ENCODE peak calls at places on chromosomes 4 and X, in five cellular contexts. H is PC-3, K is mesendoderm, A is keratinocyte, I is neuronal stem cell. Z is an unnamed sample. For H3K4me1, the result is how much of the 10 kb centered on the place peaks cover.

GRCh38 chr4:29581469-29581868 is 1138.7 kb upstream of the PCDH7 start:
- DNase-seq in I (no peak), K (no peak), H (no peak), A (no peak), Z (peak)

GRCh38 chrX:134865730-134866129 is 125.1 kb upstream of the SMIM10 start:
- DNase-seq in H (no peak), K (no peak), I (no peak), A (no peak), Z (no peak)

GRCh38 chrX:154436597-154437397 is at the start of gene GDI1:
- DNase-seq in H (peak), I (no peak), A (no peak), K (peak), Z (peak)

GRCh38 chr4:40916218-40916555 is 166.4 kb downstream of the NSUN7 start:
- DNase-seq in I (no peak), A (no peak), K (no peak), H (no peak), Z (peak)

GRCh38 chrX:31293409-31293808 is 221.6 kb upstream of the FTHL17 start:
- DNase-seq in A (no peak), K (no peak), H (no peak), I (no peak), Z (no peak)

GRCh38 chr4:107823870-107824366 is 814 bp upstream of the SGMS2 start:
- DNase-seq in H (no peak), I (no peak), K (peak), A (no peak), Z (no peak)

GRCh38 chr4:26413595-26413994 is 76.7 kb downstream of the CCKAR start:
- DNase-seq in I (no peak), A (no peak), K (no peak), H (no peak), Z (no peak)

GRCh38 chrX:150525061-150525919 is 43.1 kb upstream of the MTM1 start:
- DNase-seq in H (no peak), K (no peak), A (no peak), I (no peak), Z (no peak)

GRCh38 chrX:154599531-154599930 is 14.6 kb downstream of the CTAG1A start:
- DNase-seq in H (no peak), I (no peak), A (no peak), K (no peak), Z (no peak)

GRCh38 chrX:84320023-84320422 is 132.0 kb upstream of the RPS6KA6 start:
- DNase-seq in A (no peak), K (no peak), H (no peak), I (no peak), Z (no peak)

GRCh38 chrX:39953027-39953426 is 144.7 kb downstream of the BCOR start:
- DNase-seq in A (no peak), I (no peak), K (no peak), H (no peak), Z (no peak)

GRCh38 chr4:181416966-181417365 is 826.2 kb upstream of the TENM3 start:
- DNase-seq in K (no peak), I (no peak), A (no peak), H (no peak), Z (no peak)

GRCh38 chrX:53438174-53438831 is 4.1 kb upstream of the HSD17B10 start:
- DNase-seq in A (no peak), I (no peak), H (no peak), K (no peak), Z (no peak)

GRCh38 chr4:68905598-68906237 is 45.9 kb downstream of the UGT2A3 start:
- DNase-seq in I (peak), H (peak), A (no peak), K (peak), Z (peak)

GRCh38 chr4:135316266-135316779 is 1114.7 kb upstream of the PABPC4L start:
- DNase-seq in A (no peak), I (no peak), K (no peak), H (no peak), Z (no peak)

GRCh38 chrX:17968367-17968766 is 107.3 kb upstream of the RAI2 start:
- DNase-seq in H (no peak), I (no peak), A (no peak), K (peak), Z (no peak)

GRCh38 chr4:74933562-74934015 is 673 bp downstream of the PARM1 start:
- DNase-seq in K (peak), H (no peak), A (no peak), I (no peak), Z (no peak)

GRCh38 chr4:36027203-36027602 is 217.1 kb downstream of the ARAP2 start:
- DNase-seq in K (peak), I (peak), A (no peak), H (no peak), Z (no peak)

GRCh38 chr4:145216532-145216931 is 36.1 kb upstream of the OTUD4 start:
- DNase-seq in I (no peak), H (peak), A (no peak), K (no peak), Z (no peak)

GRCh38 chr4:160175064-160175643 is 1072.3 kb downstream of the RAPGEF2 start:
- DNase-seq in I (no peak), A (no peak), H (peak), K (peak), Z (no peak)

GRCh38 chrX:17860811-17861495 is at the start of gene RAI2:
- DNase-seq in A (no peak), H (no peak), I (peak), K (peak), Z (no peak)

GRCh38 chr4:175705407-175705806 is 106.7 kb downstream of the GPM6A start:
- DNase-seq in K (peak), A (no peak), I (peak), H (no peak), Z (peak)

GRCh38 chrX:16188687-16189086 is 21.4 kb downstream of the MAGEB17 start:
- DNase-seq in H (peak), K (no peak), I (no peak), A (no peak), Z (peak)

GRCh38 chrX:23505531-23506303 is 161.6 kb upstream of the PRDX4 start:
- DNase-seq in H (peak), K (peak), A (no peak), I (no peak), Z (no peak)

GRCh38 chr4:96343836-96344235 is 503.9 kb downstream of the PDHA2 start:
- DNase-seq in K (no peak), A (no peak), H (no peak), I (no peak), Z (no peak)

GRCh38 chr4:145289403-145290076 is 109.2 kb upstream of the OTUD4 start:
- DNase-seq in A (no peak), I (no peak), H (no peak), K (no peak), Z (peak)

GRCh38 chr4:96009720-96010119 is 169.8 kb downstream of the PDHA2 start:
- DNase-seq in A (no peak), K (peak), H (peak), I (no peak), Z (peak)

GRCh38 chrX:102979536-102979935 is 42.5 kb downstream of the RAB40AL start:
- DNase-seq in K (no peak), I (no peak), A (peak), H (peak), Z (no peak)

GRCh38 chrX:47247206-47247998 is 14.6 kb downstream of the USP11 start:
- DNase-seq in A (no peak), I (no peak), H (peak), K (no peak), Z (peak)

GRCh38 chr4:118834960-118835895 is 698 bp downstream of the SEC24D start:
- DNase-seq in H (peak), K (peak), I (peak), A (peak), Z (peak)

GRCh38 chrX:40012039-40012799 is 85.5 kb downstream of the BCOR start:
- DNase-seq in H (peak), K (no peak), A (no peak), I (no peak), Z (peak)

GRCh38 chrX:44012484-44013096 is 39.4 kb upstream of the NDP start:
- DNase-seq in H (peak), A (peak), I (no peak), K (no peak), Z (peak)

GRCh38 chr4:124939908-124940307 is 227.4 kb upstream of the ANKRD50 start:
- DNase-seq in H (peak), I (no peak), A (no peak), K (no peak), Z (no peak)

GRCh38 chr4:5054532-5054931 is 3.3 kb downstream of the STK32B start:
- DNase-seq in K (no peak), H (peak), I (no peak), A (no peak), Z (peak)

GRCh38 chr4:182448281-182449151 is 205.3 kb downstream of the TENM3 start:
- DNase-seq in I (peak), K (peak), H (peak), A (no peak), Z (peak)

GRCh38 chr4:186058253-186058979 is 10.5 kb upstream of the TLR3 start:
- DNase-seq in H (no peak), K (no peak), A (no peak), I (no peak), Z (no peak)

GRCh38 chr4:113435893-113436292 is 325.6 kb downstream of the CAMK2D start:
- DNase-seq in H (peak), I (no peak), K (peak), A (peak), Z (peak)

GRCh38 chrX:22043872-22044271 is 11.7 kb downstream of the PHEX start:
- DNase-seq in H (no peak), I (no peak), K (peak), A (no peak), Z (no peak)

GRCh38 chrX:131279617-131280016 is 9.5 kb downstream of the IGSF1 start:
- DNase-seq in A (no peak), H (no peak), K (no peak), I (no peak), Z (no peak)

GRCh38 chr4:94515365-94515764 is 63.6 kb downstream of the PDLIM5 start:
- DNase-seq in H (no peak), I (no peak), A (no peak), K (no peak), Z (peak)

GRCh38 chr4:94519019-94519418 is 67.3 kb downstream of the PDLIM5 start:
- DNase-seq in H (no peak), K (no peak), A (no peak), I (no peak), Z (no peak)

GRCh38 chr4:94516999-94517398 is 65.3 kb downstream of the PDLIM5 start:
- DNase-seq in H (peak), A (no peak), K (no peak), I (no peak), Z (peak)

GRCh38 chr4:94516067-94516466 is 64.3 kb downstream of the PDLIM5 start:
- DNase-seq in H (peak), I (no peak), A (no peak), K (peak), Z (peak)

DNA sequence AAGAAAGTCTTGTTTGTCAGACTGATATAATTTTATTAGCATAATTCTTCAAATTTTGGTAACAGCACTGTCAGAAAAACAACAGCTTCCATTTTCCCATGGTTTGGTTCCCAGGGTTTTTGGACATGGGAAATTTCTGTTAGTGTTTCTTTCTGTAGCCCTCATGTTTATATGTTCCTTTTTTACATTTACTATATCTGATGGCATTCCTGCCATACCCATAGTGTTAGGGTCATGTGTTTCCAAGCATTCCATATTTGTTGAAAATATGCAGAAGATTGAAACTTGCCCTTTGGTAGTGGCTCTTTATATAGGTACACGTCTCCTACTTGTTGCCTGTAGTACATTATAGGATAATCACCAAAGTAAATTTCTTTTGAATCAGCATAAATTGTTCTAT is 65.8 kb downstream of the PDLIM5 start:
- DNase-seq in K (no peak), I (no peak), A (no peak), H (no peak), Z (no peak)
- H3K4me1 ChIP-seq in K (under half), I (under half), A (under half), H (under half), Z (under half)

DNA sequence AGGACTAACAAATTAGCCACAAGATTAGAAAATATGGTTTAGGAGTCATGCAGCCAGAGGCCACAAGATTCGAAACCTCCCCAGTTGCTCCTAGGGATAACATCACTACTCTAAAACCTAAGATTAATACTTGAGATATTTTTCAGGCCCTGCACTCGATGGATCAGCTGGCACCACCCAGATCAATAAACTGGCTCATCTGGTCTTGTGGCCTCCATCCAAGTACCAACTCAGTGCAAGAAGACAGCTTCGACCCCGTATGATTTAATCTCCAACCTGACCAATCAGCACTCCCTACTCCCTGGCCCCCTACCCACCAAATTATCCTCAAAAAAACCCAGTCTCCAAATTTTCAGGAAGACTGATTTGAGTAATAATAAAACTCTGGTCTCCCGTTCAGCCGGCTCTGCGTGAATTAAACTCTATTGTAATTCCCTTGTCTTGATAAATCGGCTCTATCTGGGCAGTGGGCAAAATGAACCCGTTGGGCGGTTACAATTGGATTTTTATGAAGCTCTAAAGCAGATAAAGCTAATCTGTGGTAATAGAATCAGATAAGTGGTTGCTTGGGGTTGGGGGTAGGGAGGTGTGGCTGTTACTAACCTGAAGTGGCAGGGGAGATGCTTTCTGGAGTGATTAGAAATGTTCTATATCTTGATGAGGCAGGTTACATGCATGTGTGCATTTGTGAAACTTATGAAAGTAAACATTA is 91.8 kb upstream of the ATXN3L start:
- DNase-seq in I (no peak), K (peak), A (no peak), H (no peak), Z (no peak)
- H3K27ac ChIP-seq in I (no peak), K (no peak), A (no peak), H (no peak), Z (no peak)

GRCh38 chr4:6915041-6916005 is 5.7 kb downstream of the TBC1D14 start:
- DNase-seq in H (no peak), A (no peak), I (no peak), K (no peak), Z (no peak)

GRCh38 chr4:6916069-6916586 is 6.5 kb downstream of the TBC1D14 start:
- DNase-seq in H (no peak), I (no peak), K (no peak), A (no peak), Z (no peak)

GRCh38 chr4:6918345-6918744 is 8.7 kb downstream of the TBC1D14 start:
- DNase-seq in A (no peak), H (no peak), I (no peak), K (no peak), Z (no peak)

GRCh38 chr4:6916587-6917444 is 7.2 kb downstream of the TBC1D14 start:
- DNase-seq in A (peak), K (peak), H (no peak), I (no peak), Z (peak)

DNA sequence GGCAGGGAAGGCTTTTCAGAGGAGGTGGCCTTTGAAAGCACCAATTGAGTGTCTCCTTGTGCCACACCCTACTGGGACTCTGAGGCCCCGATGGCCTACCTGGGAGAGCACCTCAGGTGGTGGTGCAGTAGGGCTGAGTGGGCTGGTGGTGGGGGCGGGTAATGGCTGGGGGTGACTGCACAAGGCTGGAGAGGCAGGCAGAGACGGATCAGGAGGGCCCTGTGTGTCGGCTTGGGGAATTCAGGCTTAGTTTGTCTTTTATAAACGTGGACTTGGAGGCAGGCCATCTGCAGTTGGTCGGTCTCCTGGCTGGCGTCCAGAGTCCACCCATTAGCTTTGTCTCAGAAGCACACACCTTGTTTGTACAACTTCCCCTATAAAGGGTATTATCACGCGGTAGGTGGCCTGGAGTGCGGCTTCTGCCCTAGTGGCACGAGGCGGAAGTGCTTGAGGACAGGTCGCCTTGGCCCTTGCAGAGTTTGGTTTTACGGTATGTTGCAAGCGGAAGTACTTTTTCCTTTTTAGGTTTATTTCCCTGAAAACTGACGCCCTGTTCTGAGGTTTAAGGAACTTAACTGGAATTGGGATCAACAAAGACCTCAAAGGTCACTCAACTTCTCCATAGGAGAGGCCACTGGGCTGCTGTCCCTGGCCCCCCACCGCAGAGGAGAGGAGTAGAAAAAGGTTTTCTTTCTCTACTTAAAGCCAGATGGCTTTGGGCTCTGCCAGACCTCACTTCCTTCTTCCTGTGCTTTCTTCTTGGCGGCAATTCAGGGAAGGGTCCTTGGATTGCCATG is 8.0 kb downstream of the TBC1D14 start:
- DNase-seq in A (no peak), K (peak), I (no peak), H (peak), Z (no peak)
- H3K9ac ChIP-seq in A (no peak), K (no peak), I (no peak), H (no peak), Z (no peak)

GRCh38 chr4:143357161-143357845 is 20.6 kb downstream of the GAB1 start:
- DNase-seq in K (no peak), A (peak), H (peak), I (no peak), Z (no peak)
- H3K4me1 ChIP-seq in K (under half), A (half or more), H (half or more), I (under half), Z (under half)

Z was measured in astrocyte.